ENCODE peak calls at places on chromosome 12, in seven cellular contexts. S, B, M, W, H, U and N are unnamed samples.

GRCh38 chr12:72974954-72975555 is 702.9 kb downstream of the TRHDE start:
- DNase-seq in S (no peak), B (no peak), M (no peak), W (no peak), H (no peak), U (no peak), N (no peak)

GRCh38 chr12:104805186-104805585 is 152.9 kb downstream of the SLC41A2 start:
- DNase-seq in S (no peak), B (peak; percentile 79), M (peak; percentile 81), W (peak; percentile 64), H (no peak), U (no peak), N (no peak)

GRCh38 chr12:45655186-45655585 is 74.3 kb upstream of the ARID2 start:
- DNase-seq in S (peak; percentile 75), B (peak; percentile 63), M (peak; percentile 29), W (peak; percentile 26), H (no peak), U (no peak), N (no peak)

GRCh38 chr12:78146365-78146772 is 315.7 kb downstream of the NAV3 start:
- DNase-seq in S (peak; percentile 64), B (peak; percentile 4), M (peak; percentile 7), W (peak; percentile 62), H (no peak), U (no peak), N (no peak)

GRCh38 chr12:121741743-121742142 is 29.2 kb downstream of the TMEM120B start:
- DNase-seq in S (no peak), B (no peak), M (no peak), W (no peak), H (no peak), U (no peak), N (peak; percentile 15)

GRCh38 chr12:6372403-6373003 is 2.9 kb downstream of the SCNN1A start:
- DNase-seq in S (no peak), B (peak; percentile 92), M (peak; percentile 57), W (peak; percentile 93), H (peak; percentile 51), U (peak; percentile 82), N (peak; percentile 65)

GRCh38 chr12:69519871-69520270 is 49.7 kb downstream of the FRS2 start:
- DNase-seq in S (no peak), B (peak; percentile 90), M (no peak), W (peak; percentile 30), H (no peak), U (no peak), N (no peak)

GRCh38 chr12:111578276-111578970 is 20.7 kb downstream of the ATXN2 start:
- DNase-seq in S (no peak), B (peak; percentile 63), M (peak; percentile 83), W (peak; percentile 67), H (no peak), U (no peak), N (no peak)

GRCh38 chr12:104456417-104456949 is at the start of gene CHST11:
- DNase-seq in S (no peak), B (peak; percentile 82), M (peak; percentile 83), W (peak; percentile 95), H (peak; percentile 61), U (peak; percentile 98), N (peak; percentile 99)

GRCh38 chr12:69405466-69405865 is 45.9 kb downstream of the YEATS4 start:
- DNase-seq in S (no peak), B (peak; percentile 86), M (peak; percentile 99), W (peak; percentile 95), H (no peak), U (no peak), N (no peak)

GRCh38 chr12:119840617-119841016 is 36.5 kb downstream of the CIT start:
- DNase-seq in S (no peak), B (no peak), M (no peak), W (no peak), H (no peak), U (no peak), N (no peak)

GRCh38 chr12:31362759-31363415 is 36.9 kb upstream of the SINHCAF start:
- DNase-seq in S (no peak), B (peak; percentile 37), M (no peak), W (no peak), H (peak; percentile 27), U (peak; percentile 86), N (peak; percentile 63)

GRCh38 chr12:9692909-9693308 is 23.4 kb downstream of the CLEC2D start:
- DNase-seq in S (no peak), B (no peak), M (no peak), W (peak; percentile 13), H (no peak), U (no peak), N (no peak)

GRCh38 chr12:57632369-57632897 is 568 bp downstream of the B4GALNT1 start:
- DNase-seq in S (no peak), B (peak; percentile 29), M (no peak), W (no peak), H (peak; percentile 63), U (peak; percentile 87), N (peak; percentile 86)

GRCh38 chr12:64650762-64651161 is 40.5 kb downstream of the RASSF3 start:
- DNase-seq in S (no peak), B (no peak), M (no peak), W (no peak), H (no peak), U (no peak), N (no peak)

GRCh38 chr12:112413846-112414625 is 4.6 kb upstream of the RPL6 start:
- DNase-seq in S (no peak), B (no peak), M (no peak), W (no peak), H (no peak), U (no peak), N (no peak)

DNA sequence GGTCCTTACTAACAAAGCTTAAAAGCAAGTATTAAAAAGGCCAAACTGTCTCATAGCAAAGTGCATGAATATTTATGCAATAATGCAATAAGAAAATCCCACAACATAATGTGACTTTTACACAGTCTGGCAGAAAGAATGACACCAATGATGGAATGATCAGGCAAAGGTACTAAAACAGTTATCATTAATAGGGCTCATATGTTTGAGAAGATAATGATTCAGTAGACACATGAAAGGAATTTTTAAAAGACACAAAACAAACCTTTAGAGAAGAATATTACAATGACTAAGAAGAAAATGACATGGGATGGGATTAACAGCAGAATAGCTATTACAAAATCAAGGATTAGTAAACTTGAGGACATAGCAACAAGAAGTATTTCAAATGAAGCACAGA is 1411.2 kb upstream of the TMEM132C start:
- DNase-seq in S (no peak), B (no peak), M (no peak), W (no peak), H (no peak), U (no peak), N (no peak)
- H3K4me3 ChIP-seq in S (no peak overlapping the region), B (no peak overlapping the region), M (no peak overlapping the region), W (no peak overlapping the region), H (no peak overlapping the region), U (no peak overlapping the region), N (no peak overlapping the region)

GRCh38 chr12:52949413-52950331 is 754 bp downstream of the KRT18 start:
- DNase-seq in S (no peak), B (peak; percentile 93), M (peak; percentile 90), W (peak; percentile 94), H (no peak), U (peak; percentile 92), N (peak; percentile 82)
- H3K27me3 ChIP-seq in S (no peaks in the 10 kb centered on the region), B (no peaks in the 10 kb centered on the region), M (no peaks in the 10 kb centered on the region), W (no peaks in the 10 kb centered on the region), H (peaks cover 92% of the 10 kb centered on the region), U (no peaks in the 10 kb centered on the region), N (no peaks in the 10 kb centered on the region)

GRCh38 chr12:89567691-89568239 is 41.9 kb upstream of the POC1B start:
- DNase-seq in S (no peak), B (peak; percentile 68), M (no peak), W (no peak), H (no peak), U (no peak), N (no peak)

GRCh38 chr12:89568484-89568883 is 42.6 kb upstream of the POC1B start:
- DNase-seq in S (no peak), B (peak; percentile 48), M (no peak), W (no peak), H (no peak), U (no peak), N (no peak)

GRCh38 chr12:89559753-89560152 is 33.9 kb upstream of the POC1B start:
- DNase-seq in S (no peak), B (no peak), M (no peak), W (no peak), H (no peak), U (no peak), N (no peak)

GRCh38 chr12:89566615-89567014 is 40.8 kb upstream of the POC1B start:
- DNase-seq in S (no peak), B (peak; percentile 95), M (peak; percentile 43), W (peak; percentile 35), H (no peak), U (no peak), N (no peak)

DNA sequence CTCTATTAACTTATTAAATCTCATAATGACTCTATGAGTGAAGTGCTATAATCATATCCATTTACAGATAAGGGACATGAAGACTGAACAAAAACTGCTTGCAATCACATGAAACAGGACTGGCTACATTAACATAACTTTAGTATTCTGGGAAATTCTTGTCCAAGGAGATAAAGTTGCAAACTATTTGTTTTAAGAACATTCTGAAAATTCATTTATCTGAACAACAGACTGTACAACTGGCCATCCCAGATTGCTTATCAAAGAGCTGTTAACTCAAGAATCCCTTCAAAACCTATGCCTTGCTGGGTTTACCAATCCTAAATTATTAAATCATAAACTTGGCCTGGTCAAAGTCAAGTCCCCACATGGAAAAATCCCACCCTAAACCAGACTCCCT is 39.2 kb upstream of the POC1B start:
- DNase-seq in S (no peak), B (no peak), M (no peak), W (no peak), H (no peak), U (no peak), N (no peak)
- H3K36me3 ChIP-seq in S (no peaks in the 10 kb centered on the region), B (no peaks in the 10 kb centered on the region), M (no peaks in the 10 kb centered on the region), W (no peaks in the 10 kb centered on the region), H (no peaks in the 10 kb centered on the region), U (no peaks in the 10 kb centered on the region), N (no peaks in the 10 kb centered on the region)

GRCh38 chr12:106254724-106255123 is 6.9 kb upstream of the CKAP4 start:
- DNase-seq in S (no peak), B (no peak), M (no peak), W (no peak), H (no peak), U (peak; percentile 76), N (peak; percentile 60)
- H3K4me3 ChIP-seq in S (no peak overlapping the region), B (no peak overlapping the region), M (no peak overlapping the region), W (no peak overlapping the region), H (no peak overlapping the region), U (no peak overlapping the region), N (no peak overlapping the region)

DNA sequence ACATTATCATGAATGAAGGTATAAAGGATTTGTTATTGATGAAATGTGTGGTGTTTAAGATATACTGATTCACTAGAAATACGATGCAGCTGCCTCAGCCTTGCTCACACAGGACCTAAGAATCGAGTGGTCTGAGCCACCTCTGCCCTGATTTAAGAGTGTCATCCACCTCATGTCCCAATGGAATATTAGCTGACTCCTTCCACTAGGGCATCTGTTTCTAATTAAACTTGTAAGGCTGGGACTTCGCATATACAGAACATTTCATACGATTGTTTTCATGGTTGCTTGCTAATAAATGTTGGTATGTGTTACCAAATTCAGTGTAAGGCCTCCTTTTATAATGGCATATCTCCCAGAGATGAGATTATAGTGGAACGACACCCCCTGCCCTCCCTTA is 410.8 kb upstream of the PDE3A start:
- DNase-seq in S (peak; percentile 17), B (no peak), M (no peak), W (no peak), H (no peak), U (no peak), N (no peak)
- H3K27me3 ChIP-seq in S (no peaks in the 10 kb centered on the region), B (no peaks in the 10 kb centered on the region), M (no peaks in the 10 kb centered on the region), W (no peaks in the 10 kb centered on the region), H (no peaks in the 10 kb centered on the region), U (no peaks in the 10 kb centered on the region), N (no peaks in the 10 kb centered on the region)